ENCODE peak calls at places on chromosomes 12 and 14, in four cellular contexts. J is CD8-positive, alpha-beta T cell; Q is GM23248; N is tibial nerve. S is an unnamed sample.
A peak's percentile ranks its signal among the peaks of the same experiment; 100 is the strongest.

GRCh38 chr14:23182372-23183014 is 967 bp downstream of the SLC7A8 start:
- DNase-seq in Q (peak; percentile 53), N (no peak), J (peak; percentile 63), S (no peak)

GRCh38 chr12:11885261-11886038 is 185.3 kb upstream of the BCL2L14 start:
- DNase-seq in N (no peak), J (no peak), Q (peak; percentile 54), S (no peak)

GRCh38 chr12:52514471-52515318 is 5.5 kb downstream of the KRT5 start:
- DNase-seq in Q (no peak), N (no peak), J (peak; percentile 36), S (no peak)

GRCh38 chr12:32455607-32456063 is 56.3 kb downstream of the FGD4 start:
- DNase-seq in N (no peak), Q (peak; percentile 88), J (no peak), S (no peak)

GRCh38 chr14:99982449-99983250 is 82.6 kb upstream of the EVL start:
- DNase-seq in J (peak; percentile 75), N (no peak), Q (peak; percentile 77), S (peak; percentile 54)

GRCh38 chr14:90500665-90501370 is 104.0 kb downstream of the CALM1 start:
- DNase-seq in N (no peak), Q (no peak), J (no peak), S (no peak)

GRCh38 chr14:72852194-72852593 is 41.7 kb downstream of the DPF3 start:
- DNase-seq in Q (no peak), J (no peak), N (no peak), S (no peak)

GRCh38 chr12:123444396-123445026 is 8.0 kb upstream of the RILPL2 start:
- DNase-seq in Q (peak; percentile 86), N (no peak), J (no peak), S (no peak)

GRCh38 chr14:69285661-69286255 is 25.8 kb downstream of the GALNT16 start:
- DNase-seq in N (no peak), J (peak; percentile 34), Q (no peak), S (no peak)

GRCh38 chr12:89350260-89350659 is 2.0 kb downstream of the DUSP6 start:
- DNase-seq in J (no peak), Q (no peak), N (no peak), S (no peak)

GRCh38 chr12:52280319-52280795 is 5.9 kb downstream of the KRT86 start:
- DNase-seq in J (peak; percentile 19), Q (peak; percentile 95), N (peak; percentile 44), S (no peak)

GRCh38 chr14:92513966-92514843 is 624 bp downstream of the RIN3 start:
- DNase-seq in J (peak; percentile 75), Q (peak; percentile 60), N (no peak), S (no peak)

GRCh38 chr14:103711516-103712431 is 3.5 kb downstream of the XRCC3 start:
- DNase-seq in Q (peak; percentile 41), J (no peak), N (no peak), S (no peak)

GRCh38 chr12:52691076-52691764 is 11.0 kb upstream of the KRT1 start:
- DNase-seq in N (no peak), J (peak; percentile 78), Q (peak; percentile 14), S (no peak)

GRCh38 chr12:131946757-131947156 is 3.0 kb upstream of the EP400 start:
- DNase-seq in Q (no peak), N (no peak), J (no peak), S (no peak)

GRCh38 chr14:90274808-90275454 is 18.6 kb downstream of the PSMC1 start:
- DNase-seq in N (no peak), J (no peak), Q (peak; percentile 68), S (no peak)

GRCh38 chr12:89448526-89448925 is 76.1 kb downstream of the GALNT4 start:
- DNase-seq in N (no peak), Q (no peak), J (no peak), S (no peak)

GRCh38 chr14:54864526-54864925 is 38.1 kb downstream of the GCH1 start:
- DNase-seq in J (no peak), N (no peak), Q (peak; percentile 16), S (no peak)

GRCh38 chr12:50505386-50505827 is 622 bp downstream of the DIP2B start:
- DNase-seq in Q (peak; percentile 59), J (no peak), N (peak; percentile 14), S (no peak)

GRCh38 chr14:86015511-86015910 is 485.6 kb downstream of the FLRT2 start:
- DNase-seq in Q (no peak), J (no peak), N (no peak), S (no peak)

GRCh38 chr14:67311868-67312267 is 47.7 kb downstream of the ATP6V1D start:
- DNase-seq in Q (no peak), J (no peak), N (no peak), S (no peak)

GRCh38 chr12:1918875-1919236 is 404 bp upstream of the CACNA2D4 start:
- DNase-seq in Q (no peak), N (no peak), J (no peak), S (no peak)

GRCh38 chr12:48183876-48184548 is 568 bp downstream of the CCDC184 start:
- DNase-seq in N (no peak), Q (no peak), J (no peak), S (no peak)

GRCh38 chr12:88763536-88764100 is 183.3 kb upstream of the KITLG start:
- DNase-seq in N (no peak), J (no peak), Q (peak; percentile 35), S (no peak)

GRCh38 chr12:24152270-24152669 is 202.8 kb upstream of the SOX5 start:
- DNase-seq in N (no peak), Q (no peak), J (no peak), S (no peak)

GRCh38 chr14:103109789-103110415 is 13.4 kb upstream of the TNFAIP2 start:
- DNase-seq in Q (no peak), J (no peak), N (no peak), S (no peak)

GRCh38 chr14:91372680-91373495 is 44.7 kb downstream of the CCDC88C start:
- DNase-seq in N (no peak), Q (no peak), J (peak; percentile 80), S (no peak)

GRCh38 chr14:104856869-104857860 is 7.9 kb upstream of the CEP170B start:
- DNase-seq in N (no peak), J (no peak), Q (no peak), S (no peak)

GRCh38 chr12:71430756-71431155 is 8.8 kb upstream of the LGR5 start:
- DNase-seq in J (no peak), Q (peak; percentile 39), N (no peak), S (no peak)

GRCh38 chr12:92133166-92133565 is 12.5 kb downstream of the BTG1 start:
- DNase-seq in Q (no peak), N (no peak), J (no peak), S (no peak)

GRCh38 chr12:65199604-65200003 is 30.2 kb downstream of the LEMD3 start:
- DNase-seq in Q (no peak), J (no peak), N (no peak), S (no peak)

GRCh38 chr12:69936214-69936731 is 111.2 kb downstream of the MYRFL start:
- DNase-seq in Q (no peak), J (no peak), N (no peak), S (peak; percentile 63)

GRCh38 chr12:66118240-66118891 is 12.2 kb downstream of the LLPH start:
- DNase-seq in N (no peak), Q (peak; percentile 57), J (no peak), S (no peak)

GRCh38 chr14:95065411-95065810 is 91.9 kb downstream of the DICER1 start:
- DNase-seq in N (no peak), J (no peak), Q (no peak), S (no peak)
- H3K4me3 ChIP-seq in N (no peak overlapping the region), J (no peak overlapping the region), Q (no peak overlapping the region), S (no peak overlapping the region)

GRCh38 chr14:32478027-32478426 is 148.9 kb downstream of the AKAP6 start:
- DNase-seq in J (no peak), N (no peak), Q (peak; percentile 70), S (no peak)
- H3K4me1 ChIP-seq in J (no peaks in the 10 kb centered on the region), N (peaks cover 10% of the 10 kb centered on the region), Q (peaks cover 58% of the 10 kb centered on the region), S (peaks cover 3% of the 10 kb centered on the region)

GRCh38 chr12:6520186-6520585 is 14.1 kb upstream of the GAPDH start:
- DNase-seq in Q (no peak), N (no peak), J (no peak), S (no peak)
- H3K36me3 ChIP-seq in Q (peaks cover 49% of the 10 kb centered on the region), N (peaks cover 5% of the 10 kb centered on the region), J (peaks cover 65% of the 10 kb centered on the region), S (peaks cover 57% of the 10 kb centered on the region)

DNA sequence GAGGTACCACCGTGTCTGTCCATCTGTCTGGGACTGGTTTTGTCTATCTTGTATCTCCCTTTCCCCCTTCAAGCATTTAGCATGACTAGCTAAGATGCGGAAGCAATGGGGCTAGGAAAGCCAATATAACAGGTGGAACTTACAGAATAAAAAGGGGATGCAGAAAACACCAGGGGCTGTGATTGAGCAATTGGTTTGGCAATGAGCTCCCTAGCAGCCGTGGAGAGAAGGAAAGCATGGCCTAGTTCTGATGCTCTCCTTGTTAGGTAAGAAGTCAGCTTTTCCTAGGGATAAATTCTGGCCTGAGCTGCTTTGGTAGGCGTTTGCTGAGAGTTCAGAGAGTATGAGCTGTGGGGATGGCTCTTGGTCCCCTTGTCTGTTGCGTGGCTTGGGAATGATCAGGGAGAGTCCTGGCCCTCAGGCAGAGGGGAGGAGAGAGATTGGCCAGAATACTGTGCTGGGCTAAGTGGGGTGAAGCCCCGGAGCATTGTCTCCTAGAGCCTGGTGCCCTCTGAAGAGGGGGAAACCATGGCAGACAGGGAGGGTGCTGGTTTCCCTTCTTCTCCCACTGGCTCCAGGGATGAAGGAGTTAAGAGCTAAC is 7.1 kb downstream of the SETD1B start:
- DNase-seq in J (no peak), Q (peak; percentile 33), N (no peak), S (no peak)
- H3K4me3 ChIP-seq in J (peak overlapping the region; percentile 74), Q (peak overlapping the region; percentile 76), N (peak overlapping the region; percentile 55), S (no peak overlapping the region)

GRCh38 chr12:124680863-124681778 is 113.7 kb upstream of the NCOR2 start:
- DNase-seq in J (no peak), Q (peak; percentile 99), N (peak; percentile 58), S (peak; percentile 27)
- H3K4me1 ChIP-seq in J (no peaks in the 10 kb centered on the region), Q (peaks cover 45% of the 10 kb centered on the region), N (peaks cover 99% of the 10 kb centered on the region), S (peaks cover 4% of the 10 kb centered on the region)

GRCh38 chr12:57454566-57455373 is at the start of gene INHBE:
- DNase-seq in N (no peak), Q (peak; percentile 63), J (no peak), S (no peak)

GRCh38 chr12:57455374-57456144 is 452 bp downstream of the INHBE start:
- DNase-seq in Q (no peak), J (no peak), N (no peak), S (no peak)

GRCh38 chr12:57452181-57452936 is 2.7 kb upstream of the INHBE start:
- DNase-seq in J (no peak), Q (peak; percentile 93), N (no peak), S (no peak)

GRCh38 chr12:57452937-57453509 is 2.1 kb upstream of the INHBE start:
- DNase-seq in Q (peak; percentile 89), J (no peak), N (peak; percentile 68), S (no peak)

DNA sequence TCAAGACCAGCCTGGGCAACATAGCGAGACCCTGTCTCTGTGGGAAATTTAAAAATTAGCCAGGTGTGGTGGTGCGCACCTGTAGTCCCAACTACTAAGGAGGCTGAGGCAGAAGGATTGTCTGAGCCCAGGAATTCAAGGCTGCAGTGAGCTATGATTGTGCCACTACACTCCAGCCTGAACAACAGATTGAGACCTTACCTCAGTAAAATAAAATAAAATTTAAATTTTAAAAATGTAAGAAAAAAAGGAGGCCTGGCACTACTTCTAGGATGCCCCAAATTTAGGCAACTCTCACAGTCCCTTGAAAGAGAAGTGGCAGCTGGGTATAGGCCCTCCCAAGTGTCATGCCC is 918 bp upstream of the INHBE start:
- DNase-seq in N (no peak), J (no peak), Q (no peak), S (no peak)
- H3K36me3 ChIP-seq in N (no peaks in the 10 kb centered on the region), J (no peaks in the 10 kb centered on the region), Q (no peaks in the 10 kb centered on the region), S (no peaks in the 10 kb centered on the region)

GRCh38 chr14:56004807-56005579 is 113.2 kb upstream of the PELI2 start:
- DNase-seq in Q (peak; percentile 92), J (no peak), N (no peak), S (peak; percentile 13)
- H3K4me3 ChIP-seq in Q (peak overlapping the region; percentile 69), J (no peak overlapping the region), N (peak overlapping the region; percentile 38), S (no peak overlapping the region)

GRCh38 chr14:51681411-51681810 is 29.7 kb downstream of the FRMD6 start:
- DNase-seq in J (no peak), N (no peak), Q (no peak), S (no peak)
- H3K4me1 ChIP-seq in J (no peaks in the 10 kb centered on the region), N (peaks cover 74% of the 10 kb centered on the region), Q (peaks cover 98% of the 10 kb centered on the region), S (no peaks in the 10 kb centered on the region)